ENCODE peak calls at places on chromosomes 7 and 10, in four cellular contexts. O is fibroblast of lung, H is PC-3, J is mammary epithelial cell. M is an unnamed sample.

GRCh38 chr10:8069627-8070026 is 15.1 kb downstream of the GATA3 start:
- DNase-seq in H (no peak), O (no peak), J (no peak), M (peak)

GRCh38 chr10:1360581-1361164 is 304.5 kb downstream of the WDR37 start:
- DNase-seq in J (no peak), H (no peak), O (peak), M (peak)

GRCh38 chr7:65951837-65952578 is 30.0 kb downstream of the GUSB start:
- DNase-seq in J (peak), O (no peak), H (peak), M (no peak)

GRCh38 chr10:75612904-75613684 is 181.7 kb downstream of the LRMDA start:
- DNase-seq in J (no peak), O (peak), H (no peak), M (peak)

GRCh38 chr10:62217683-62218082 is 51.0 kb downstream of the RTKN2 start:
- DNase-seq in O (no peak), H (no peak), J (no peak), M (no peak)

GRCh38 chr7:105067691-105068090 is 53.7 kb downstream of the KMT2E start:
- DNase-seq in H (no peak), J (no peak), O (no peak), M (no peak)

GRCh38 chr10:110632591-110633215 is 11.4 kb upstream of the RBM20 start:
- DNase-seq in J (peak), H (no peak), O (no peak), M (no peak)

GRCh38 chr10:121260383-121260782 is 337.9 kb downstream of the FGFR2 start:
- DNase-seq in O (no peak), J (peak), H (peak), M (no peak)

GRCh38 chr7:132326878-132327589 is 249.2 kb downstream of the PLXNA4 start:
- DNase-seq in J (no peak), H (no peak), O (no peak), M (no peak)

GRCh38 chr10:7161484-7162283 is 249.2 kb downstream of the SFMBT2 start:
- DNase-seq in H (no peak), O (peak), J (no peak), M (no peak)

GRCh38 chr10:60340973-60341372 is 48.7 kb downstream of the ANK3 start:
- DNase-seq in J (no peak), O (no peak), H (no peak), M (no peak)

GRCh38 chr10:77091745-77092144 is 545.9 kb downstream of the KCNMA1 start:
- DNase-seq in H (no peak), O (no peak), J (no peak), M (no peak)

GRCh38 chr10:20891338-20891714 is 5.8 kb downstream of the NEBL start:
- DNase-seq in J (peak), O (peak), H (no peak), M (peak)

GRCh38 chr7:134932707-134933370 is 53.5 kb upstream of the AGBL3 start:
- DNase-seq in O (peak), H (no peak), J (no peak), M (peak)

GRCh38 chr7:24767878-24768569 is 10.8 kb upstream of the GSDME start:
- DNase-seq in J (no peak), O (no peak), H (no peak), M (no peak)

GRCh38 chr10:19918800-19919199 is 102.6 kb downstream of the PLXDC2 start:
- DNase-seq in O (peak), J (peak), H (peak), M (no peak)

GRCh38 chr10:88932539-88933256 is 19.9 kb downstream of the ACTA2 start:
- DNase-seq in O (peak), H (peak), J (peak), M (peak)

GRCh38 chr10:73969224-73969811 is 28.6 kb upstream of the VCL start:
- DNase-seq in H (no peak), O (no peak), J (peak), M (no peak)

GRCh38 chr7:138755331-138755747 is 42.5 kb upstream of the TMEM213 start:
- DNase-seq in H (peak), J (peak), O (no peak), M (no peak)

GRCh38 chr7:105141068-105141467 is 127.1 kb downstream of the KMT2E start:
- DNase-seq in J (no peak), H (peak), O (peak), M (peak)

GRCh38 chr10:110392121-110392859 is 87.6 kb upstream of the SMNDC1 start:
- DNase-seq in J (no peak), H (peak), O (no peak), M (no peak)

GRCh38 chr7:139842414-139843210 is 13.5 kb downstream of the TBXAS1 start:
- DNase-seq in O (peak), H (no peak), J (no peak), M (no peak)

GRCh38 chr10:57993302-57993701 is 274.4 kb downstream of the IPMK start:
- DNase-seq in H (no peak), J (no peak), O (no peak), M (no peak)

GRCh38 chr10:452512-453504 is 236.7 kb downstream of the DIP2C start:
- DNase-seq in H (no peak), J (no peak), O (peak), M (no peak)

GRCh38 chr10:123838596-123839310 is 52.9 kb downstream of the CPXM2 start:
- DNase-seq in H (no peak), O (no peak), J (no peak), M (no peak)

GRCh38 chr7:157019718-157020451 is 9.4 kb upstream of the MNX1 start:
- DNase-seq in J (no peak), H (no peak), O (no peak), M (no peak)

GRCh38 chr7:55021951-55022617 is 3.3 kb downstream of the EGFR start:
- DNase-seq in J (peak), O (no peak), H (no peak), M (no peak)
- H3K4me3 ChIP-seq in J (peak), O (peak), H (peak), M (peak)

DNA sequence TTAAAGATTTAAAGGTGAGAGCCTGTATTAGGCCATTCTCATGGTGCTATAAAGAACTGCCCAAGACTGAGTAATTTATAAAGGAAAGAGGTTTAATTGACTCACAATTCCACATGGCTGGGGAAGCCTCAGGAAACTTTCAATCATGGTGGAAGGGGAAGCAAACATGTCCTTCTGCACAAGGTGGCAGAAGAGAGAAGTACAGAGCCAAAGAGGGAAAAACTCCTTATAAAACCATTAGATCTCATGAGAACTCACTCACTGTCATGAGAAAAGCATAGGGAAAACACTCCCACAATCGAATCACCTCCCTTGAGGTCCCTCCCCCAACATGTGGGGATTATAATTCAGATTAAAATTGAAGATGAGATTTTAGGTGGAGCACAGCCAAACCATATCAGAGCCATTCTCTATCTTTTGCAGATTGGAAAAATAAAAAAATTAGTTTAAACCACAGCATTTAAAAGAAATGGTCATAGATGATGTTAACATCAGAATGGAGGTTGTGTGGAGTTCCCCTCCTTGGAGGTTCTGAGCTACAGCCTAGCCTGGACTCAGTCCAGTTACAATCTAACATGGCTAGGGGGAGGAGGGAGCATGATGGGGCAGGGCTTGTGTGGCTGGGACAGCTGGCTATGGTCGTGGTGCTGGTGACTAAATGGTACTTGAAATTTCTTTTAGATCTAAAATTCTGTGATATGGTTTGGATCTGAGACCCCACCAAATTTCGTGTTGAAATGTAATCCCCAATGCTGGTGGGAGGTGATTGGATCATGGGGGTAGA is 33.1 kb downstream of the GSTO2 start:
- DNase-seq in J (no peak), H (no peak), O (peak), M (no peak)
- TF ChIP-seq CTCF in J (no peak), H (no peak), O (no peak), M (no peak)

DNA sequence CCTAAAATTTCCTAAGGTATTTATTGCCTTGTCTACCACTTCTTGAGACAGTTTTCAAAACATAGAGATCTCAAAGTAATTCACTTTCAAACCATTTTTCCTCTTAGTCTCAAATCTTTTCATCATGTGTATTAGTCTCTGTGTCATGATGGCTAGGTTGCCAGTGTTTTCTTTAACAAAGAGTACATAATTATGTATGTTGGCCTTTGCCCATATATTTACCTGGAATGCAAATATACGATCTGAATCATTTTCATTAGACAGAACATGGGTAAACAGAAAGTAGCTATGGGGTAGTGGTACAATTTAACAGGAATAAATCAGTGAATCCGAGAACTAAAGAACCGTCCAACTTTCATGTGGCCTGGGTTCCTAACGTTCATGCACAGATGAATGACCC is 852.1 kb upstream of the MBL2 start:
- DNase-seq in O (no peak), J (no peak), H (peak), M (no peak)
- H3K4me3 ChIP-seq in O (no peak), J (no peak), H (no peak), M (no peak)

GRCh38 chr10:49393757-49394156 is 2.1 kb downstream of the DRGX start:
- DNase-seq in H (no peak), O (no peak), J (no peak), M (no peak)
- TF ChIP-seq CTCF in H (peak), O (no peak), J (no peak), M (no peak)

GRCh38 chr7:106247827-106248201 is 37.0 kb downstream of the NAMPT start:
- DNase-seq in O (no peak), H (no peak), J (no peak), M (no peak)

GRCh38 chr7:106248616-106249015 is 36.2 kb downstream of the NAMPT start:
- DNase-seq in J (no peak), O (no peak), H (no peak), M (no peak)

GRCh38 chr7:106246941-106247826 is 37.6 kb downstream of the NAMPT start:
- DNase-seq in H (no peak), J (no peak), O (no peak), M (no peak)

GRCh38 chr7:106252568-106252967 is 32.2 kb downstream of the NAMPT start:
- DNase-seq in J (no peak), H (no peak), O (no peak), M (no peak)

DNA sequence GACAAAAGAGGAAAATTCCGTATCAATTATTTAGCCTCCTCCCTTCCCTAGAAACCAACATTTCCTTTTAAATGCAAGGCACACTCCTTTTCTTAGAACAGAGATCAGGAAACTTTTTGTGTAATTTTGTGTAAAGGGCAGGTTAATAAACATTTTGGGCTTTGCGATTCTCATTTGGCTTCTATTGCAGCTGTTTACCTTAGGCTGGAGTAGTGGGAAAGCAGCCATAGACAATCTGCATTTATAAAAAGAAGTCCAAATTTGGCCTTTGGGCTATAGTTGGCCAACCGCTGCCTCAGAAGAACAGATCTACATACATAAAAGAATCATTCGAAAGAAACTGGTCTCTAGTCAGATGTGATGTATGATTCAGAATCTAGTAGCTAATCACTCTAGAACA is 35.3 kb downstream of the NAMPT start:
- DNase-seq in O (no peak), H (no peak), J (no peak), M (no peak)
- H3K4me3 ChIP-seq in O (no peak), H (no peak), J (no peak), M (no peak)

DNA sequence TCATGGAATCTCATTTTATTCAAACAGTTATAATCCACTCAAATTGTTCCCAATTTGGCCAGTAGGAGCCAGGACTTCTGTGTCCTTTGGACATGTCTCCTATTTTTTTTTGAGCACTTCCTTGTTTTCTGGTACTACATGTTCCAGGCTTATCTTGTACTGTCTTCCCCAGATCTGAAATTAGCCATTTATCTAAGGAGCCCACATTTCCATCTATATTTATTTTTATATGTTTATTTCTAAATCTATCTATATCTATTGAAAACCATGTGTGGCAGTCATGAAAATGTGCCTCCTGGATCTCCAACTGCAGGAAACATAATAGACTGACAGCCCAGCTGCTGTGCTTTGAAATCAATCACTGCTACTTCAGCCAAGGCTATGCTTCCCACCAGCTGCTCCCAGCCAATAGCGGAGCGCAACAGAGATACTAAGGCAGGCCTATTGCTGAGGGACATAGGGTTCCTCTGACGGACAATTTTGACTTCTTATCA is 147.1 kb downstream of the LRRC4 start:
- DNase-seq in O (no peak), H (no peak), J (no peak), M (no peak)
- TF ChIP-seq CTCF in O (peak), H (no peak), J (no peak), M (no peak)

GRCh38 chr7:120951826-120952225 is 1.2 kb downstream of the ING3 start:
- DNase-seq in J (no peak), O (no peak), H (no peak), M (no peak)
- H3K4me3 ChIP-seq in J (peak), O (peak), H (peak), M (peak)

GRCh38 chr10:119541459-119542356 is 811 bp downstream of the RGS10 start:
- DNase-seq in H (peak), O (no peak), J (no peak), M (no peak)

GRCh38 chr10:119542357-119542989 is at the start of gene RGS10:
- DNase-seq in H (peak), O (peak), J (peak), M (no peak)

GRCh38 chr10:119543814-119544642 is 1.5 kb upstream of the RGS10 start:
- DNase-seq in H (no peak), O (no peak), J (no peak), M (no peak)

GRCh38 chr10:119545310-119545709 is 2.8 kb upstream of the RGS10 start:
- DNase-seq in H (no peak), J (no peak), O (no peak), M (no peak)

GRCh38 chr10:119542990-119543813 is 683 bp upstream of the RGS10 start:
- DNase-seq in H (peak), J (peak), O (peak), M (no peak)
- TF ChIP-seq CTCF in H (peak), J (peak), O (peak), M (peak)

M was measured in astrocyte of the cerebellum.